ENCODE peak calls at places on chromosome 14, in eight cellular contexts. J is tibial artery, N is adrenal gland, K is Calu3, D is psoas muscle, C is B cell, A is ovary, F is HFF-Myc. M is an unnamed sample.

GRCh38 chr14:77315115-77315944 is 5.4 kb downstream of the POMT2 start:
- DNase-seq in J (no peak), N (no peak), K (no peak), D (no peak), C (no peak), A (no peak), F (no peak), M (no peak)

GRCh38 chr14:60164404-60164716 is 838 bp downstream of the DHRS7 start:
- DNase-seq in J (no peak), N (no peak), K (no peak), D (no peak), C (no peak), A (no peak), F (no peak), M (no peak)

GRCh38 chr14:64501326-64502171 is 2.1 kb downstream of the ZBTB25 start:
- DNase-seq in J (peak), N (peak), K (peak), D (peak), C (no peak), A (peak), F (no peak), M (peak)

GRCh38 chr14:57816568-57817284 is 49.2 kb downstream of the SLC35F4 start:
- DNase-seq in J (no peak), N (no peak), K (no peak), D (no peak), C (no peak), A (no peak), F (no peak), M (no peak)

GRCh38 chr14:31261859-31262739 is 54.5 kb upstream of the HECTD1 start:
- DNase-seq in J (peak), N (peak), K (peak), D (no peak), C (no peak), A (peak), F (no peak), M (no peak)

GRCh38 chr14:90578283-90578985 is 181.6 kb downstream of the CALM1 start:
- DNase-seq in J (no peak), N (no peak), K (no peak), D (peak), C (no peak), A (no peak), F (no peak), M (no peak)

GRCh38 chr14:64232095-64232830 is 61.9 kb downstream of the ESR2 start:
- DNase-seq in J (no peak), N (peak), K (no peak), D (no peak), C (no peak), A (no peak), F (peak), M (no peak)

GRCh38 chr14:85565862-85566296 is 35.9 kb downstream of the FLRT2 start:
- DNase-seq in J (no peak), N (no peak), K (no peak), D (no peak), C (no peak), A (no peak), F (peak), M (no peak)

GRCh38 chr14:25120261-25120660 is 70.3 kb upstream of the STXBP6 start:
- DNase-seq in J (no peak), N (no peak), K (no peak), D (no peak), C (no peak), A (no peak), F (no peak), M (no peak)

GRCh38 chr14:92099802-92100201 is 6.6 kb downstream of the ATXN3 start:
- DNase-seq in J (no peak), N (no peak), K (no peak), D (no peak), C (no peak), A (no peak), F (no peak), M (no peak)

GRCh38 chr14:74491952-74492351 is 1.2 kb downstream of the NPC2 start:
- DNase-seq in J (no peak), N (peak), K (no peak), D (no peak), C (peak), A (no peak), F (no peak), M (no peak)

GRCh38 chr14:64646103-64646502 is 58.1 kb upstream of the PLEKHG3 start:
- DNase-seq in J (no peak), N (no peak), K (no peak), D (no peak), C (no peak), A (no peak), F (no peak), M (no peak)

GRCh38 chr14:92252291-92252690 is 70.7 kb upstream of the SLC24A4 start:
- DNase-seq in J (no peak), N (no peak), K (no peak), D (no peak), C (no peak), A (no peak), F (no peak), M (no peak)

GRCh38 chr14:105019861-105020814 is 745 bp downstream of the CDCA4 start:
- DNase-seq in J (no peak), N (peak), K (peak), D (no peak), C (peak), A (peak), F (no peak), M (peak)

GRCh38 chr14:64035143-64035542 is 182.3 kb downstream of the SYNE2 start:
- DNase-seq in J (no peak), N (no peak), K (no peak), D (no peak), C (no peak), A (no peak), F (no peak), M (no peak)

GRCh38 chr14:32444262-32444661 is 115.2 kb downstream of the AKAP6 start:
- DNase-seq in J (no peak), N (no peak), K (no peak), D (no peak), C (no peak), A (no peak), F (no peak), M (no peak)

GRCh38 chr14:65255583-65256443 is 153.5 kb upstream of the MAX start:
- DNase-seq in J (no peak), N (no peak), K (peak), D (no peak), C (peak), A (no peak), F (no peak), M (no peak)

GRCh38 chr14:23183479-23183878 is at the start of gene SLC7A8:
- DNase-seq in J (peak), N (peak), K (no peak), D (peak), C (peak), A (peak), F (no peak), M (peak)

GRCh38 chr14:49593016-49593415 is 5.7 kb upstream of the LRR1 start:
- DNase-seq in J (no peak), N (no peak), K (no peak), D (no peak), C (no peak), A (no peak), F (no peak), M (no peak)

GRCh38 chr14:53217283-53217994 is 64.3 kb upstream of the DDHD1 start:
- DNase-seq in J (peak), N (peak), K (peak), D (peak), C (peak), A (peak), F (peak), M (no peak)

GRCh38 chr14:105842105-105842504 is 315.7 kb downstream of the TMEM121 start:
- DNase-seq in J (no peak), N (no peak), K (no peak), D (no peak), C (no peak), A (no peak), F (no peak), M (no peak)

GRCh38 chr14:90903101-90903500 is 86.9 kb upstream of the TTC7B start:
- DNase-seq in J (no peak), N (peak), K (peak), D (no peak), C (peak), A (peak), F (peak), M (no peak)

GRCh38 chr14:53715390-53715730 is 241.3 kb downstream of the BMP4 start:
- DNase-seq in J (no peak), N (peak), K (peak), D (no peak), C (no peak), A (no peak), F (no peak), M (no peak)

GRCh38 chr14:101174522-101174838 is 271.0 kb upstream of the RTL1 start:
- DNase-seq in J (no peak), N (no peak), K (no peak), D (no peak), C (no peak), A (peak), F (no peak), M (no peak)

GRCh38 chr14:91374897-91375747 is 42.5 kb downstream of the CCDC88C start:
- DNase-seq in J (no peak), N (no peak), K (no peak), D (no peak), C (no peak), A (no peak), F (no peak), M (no peak)

GRCh38 chr14:64109821-64110554 is 184.2 kb downstream of the ESR2 start:
- DNase-seq in J (no peak), N (no peak), K (no peak), D (no peak), C (no peak), A (no peak), F (no peak), M (no peak)

GRCh38 chr14:37791384-37792036 is 196.1 kb downstream of the TTC6 start:
- DNase-seq in J (no peak), N (no peak), K (no peak), D (no peak), C (no peak), A (no peak), F (no peak), M (no peak)

GRCh38 chr14:36657409-36658090 is 4.1 kb upstream of the PAX9 start:
- DNase-seq in J (no peak), N (no peak), K (no peak), D (no peak), C (no peak), A (no peak), F (no peak), M (no peak)

GRCh38 chr14:68937790-68938514 is 41.1 kb downstream of the ACTN1 start:
- DNase-seq in J (peak), N (peak), K (peak), D (no peak), C (no peak), A (no peak), F (no peak), M (no peak)
- TF ChIP-seq CTCF in J (peak), N (no peak), K (peak), D (peak), C (no peak), A (no peak), F (no peak), M (no peak)

GRCh38 chr14:103031956-103032355 is 25.4 kb downstream of the CDC42BPB start:
- DNase-seq in J (no peak), N (no peak), K (peak), D (no peak), C (no peak), A (no peak), F (no peak), M (no peak)
- TF ChIP-seq CTCF in J (no peak), N (no peak), K (peak), D (no peak), C (no peak), A (no peak), F (no peak), M (no peak)

DNA sequence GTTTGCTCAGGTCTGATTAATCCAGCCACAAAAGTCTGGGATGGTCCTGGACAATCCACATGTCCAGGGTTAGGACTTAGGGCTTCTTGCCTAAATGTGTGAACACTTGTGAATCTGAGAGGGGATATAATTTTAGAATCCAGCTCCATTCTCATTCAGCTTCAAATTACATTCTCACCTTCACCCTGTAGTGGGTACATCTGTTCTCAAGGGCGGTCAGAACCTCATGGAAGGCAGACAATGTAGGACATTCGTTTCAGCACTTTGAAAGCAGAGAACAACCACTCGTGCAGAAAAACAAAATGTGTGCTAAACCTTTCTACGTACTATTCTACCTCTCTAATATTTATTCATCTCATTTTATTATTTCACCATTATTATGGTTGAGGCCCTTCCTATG is 1.2 kb downstream of the TMEM229B start:
- DNase-seq in J (no peak), N (no peak), K (no peak), D (no peak), C (no peak), A (no peak), F (no peak), M (no peak)
- TF ChIP-seq CTCF in J (no peak), N (no peak), K (no peak), D (no peak), C (no peak), A (no peak), F (no peak), M (no peak)

GRCh38 chr14:67582061-67582460 is 18.0 kb downstream of the PIGH start:
- DNase-seq in J (peak), N (no peak), K (no peak), D (no peak), C (no peak), A (no peak), F (no peak), M (no peak)
- TF ChIP-seq CTCF in J (no peak), N (no peak), K (no peak), D (no peak), C (no peak), A (no peak), F (no peak), M (no peak)

DNA sequence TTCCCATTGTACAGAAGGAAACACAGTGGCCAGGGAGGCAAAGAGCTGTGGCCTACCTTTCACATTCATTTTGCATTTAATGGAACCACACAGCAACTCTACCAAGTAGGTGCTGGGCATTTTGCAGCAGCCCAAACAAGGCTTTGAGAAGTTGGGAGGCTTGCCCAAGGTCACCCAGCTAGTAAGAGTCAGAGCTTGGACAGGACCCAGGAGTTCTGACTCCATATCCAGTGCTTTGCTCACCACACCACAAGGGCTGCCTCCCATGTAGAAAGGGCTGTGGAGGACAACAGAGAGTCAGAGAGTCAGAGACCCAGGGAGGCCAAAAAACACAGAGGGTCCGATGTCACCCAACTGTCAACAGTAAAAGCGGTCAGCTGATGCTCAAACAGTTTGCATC is 400.2 kb downstream of the BCL11B start:
- DNase-seq in J (no peak), N (peak), K (no peak), D (no peak), C (no peak), A (peak), F (no peak), M (no peak)
- TF ChIP-seq CTCF in J (no peak), N (no peak), K (no peak), D (no peak), C (no peak), A (no peak), F (no peak), M (no peak)

M was measured in omental fat pad.